ENCODE peak calls at places on chromosomes 7 and 10, in four cellular contexts. A is right cardiac atrium, Y is body of pancreas, S is ovary. X is an unnamed sample.
A peak's percentile ranks its signal among the peaks of the same experiment; 100 is the strongest.

GRCh38 chr10:97628228-97628627 is 5.1 kb downstream of the MORN4 start:
- DNase-seq in A (no peak), Y (no peak), S (no peak), X (no peak)

GRCh38 chr10:50561816-50562215 is 61.9 kb downstream of the SGMS1 start:
- DNase-seq in Y (peak; percentile 36), S (no peak), A (no peak), X (peak; percentile 26)

GRCh38 chr10:23696476-23696875 is 257.6 kb downstream of the OTUD1 start:
- DNase-seq in S (no peak), Y (no peak), A (no peak), X (no peak)

GRCh38 chr10:96967847-96968246 is 135.7 kb downstream of the LCOR start:
- DNase-seq in S (no peak), A (no peak), Y (no peak), X (no peak)

GRCh38 chr10:127117125-127117524 is 79.3 kb downstream of the INSYN2A start:
- DNase-seq in Y (peak; percentile 16), A (peak; percentile 82), S (peak; percentile 42), X (peak; percentile 76)

GRCh38 chr7:101678713-101679112 is 49.6 kb upstream of the MYL10 start:
- DNase-seq in S (no peak), Y (no peak), A (peak; percentile 68), X (peak; percentile 33)

GRCh38 chr7:21412291-21412896 is 15.5 kb upstream of the SP4 start:
- DNase-seq in A (no peak), S (no peak), Y (no peak), X (no peak)

GRCh38 chr7:14137676-14138075 is 148.2 kb upstream of the ETV1 start:
- DNase-seq in A (no peak), S (no peak), Y (no peak), X (no peak)

GRCh38 chr7:17787257-17787656 is 153.0 kb downstream of the SNX13 start:
- DNase-seq in A (no peak), S (no peak), Y (no peak), X (no peak)

GRCh38 chr7:127119517-127119916 is 133.2 kb downstream of the GRM8 start:
- DNase-seq in A (no peak), Y (no peak), S (no peak), X (no peak)

GRCh38 chr7:29386196-29386765 is 177.4 kb upstream of the PRR15 start:
- DNase-seq in Y (no peak), A (no peak), S (no peak), X (peak; percentile 98)

GRCh38 chr7:73704640-73705550 is 14.6 kb downstream of the STX1A start:
- DNase-seq in S (no peak), Y (no peak), A (peak; percentile 53), X (no peak)

GRCh38 chr10:117004238-117004626 is 755 bp downstream of the SHTN1 start:
- DNase-seq in A (peak; percentile 55), Y (no peak), S (no peak), X (no peak)

GRCh38 chr7:44259547-44260457 is 59.0 kb downstream of the YKT6 start:
- DNase-seq in A (peak; percentile 87), S (peak; percentile 75), Y (peak; percentile 59), X (no peak)

GRCh38 chr7:137337902-137338301 is 5.6 kb downstream of the PTN start:
- DNase-seq in Y (no peak), A (no peak), S (no peak), X (no peak)

GRCh38 chr7:137345799-137346449 is 2.4 kb upstream of the PTN start:
- DNase-seq in S (no peak), Y (no peak), A (no peak), X (no peak)

GRCh38 chr7:137342340-137342739 is 1.2 kb downstream of the PTN start:
- DNase-seq in S (no peak), A (no peak), Y (no peak), X (no peak)

GRCh38 chr7:137343483-137343841 is at the start of gene PTN:
- DNase-seq in Y (peak; percentile 5), A (peak; percentile 59), S (peak; percentile 24), X (no peak)

GRCh38 chr7:137342751-137343482 is 616 bp downstream of the PTN start:
- DNase-seq in Y (no peak), S (no peak), A (no peak), X (no peak)
- H3K4me3 ChIP-seq in Y (no peak overlapping the region), S (peak overlapping the region; percentile 34), A (peak overlapping the region; percentile 40), X (no peak overlapping the region)

DNA sequence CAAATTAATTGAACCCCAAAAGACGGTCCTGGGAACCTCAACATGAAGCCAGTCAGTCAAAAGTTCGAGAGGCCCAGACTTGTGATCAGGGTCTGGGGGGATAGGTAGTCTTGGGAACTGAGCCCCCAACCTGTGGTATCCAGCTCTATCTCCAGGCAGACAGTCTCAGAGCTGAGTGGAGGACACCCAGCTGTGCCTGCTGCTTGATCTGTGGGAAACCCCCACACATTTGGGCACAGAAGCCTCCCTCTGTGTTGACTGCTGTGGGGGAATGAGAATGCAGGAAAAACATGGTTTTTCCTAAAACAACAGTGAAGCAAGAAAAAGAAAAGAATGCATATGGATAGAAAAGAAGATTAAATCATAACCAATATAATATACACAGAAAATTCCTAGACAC is 16.3 kb upstream of the SNX8 start:
- DNase-seq in S (no peak), Y (no peak), A (no peak), X (no peak)
- H3K27me3 ChIP-seq in S (no peaks in the 10 kb centered on the region), Y (no peaks in the 10 kb centered on the region), A (no peaks in the 10 kb centered on the region), X (no peaks in the 10 kb centered on the region)

GRCh38 chr10:122021828-122022227 is 32.9 kb downstream of the TACC2 start:
- DNase-seq in Y (no peak), A (no peak), S (no peak), X (no peak)
- H3K4me3 ChIP-seq in Y (no peak overlapping the region), A (no peak overlapping the region), S (no peak overlapping the region), X (no peak overlapping the region)

GRCh38 chr10:48814933-48815332 is 124.7 kb downstream of the LRRC18 start:
- DNase-seq in Y (no peak), S (no peak), A (no peak), X (no peak)
- H3K27me3 ChIP-seq in Y (no peaks in the 10 kb centered on the region), S (no peaks in the 10 kb centered on the region), A (no peaks in the 10 kb centered on the region), X (no peaks in the 10 kb centered on the region)

DNA sequence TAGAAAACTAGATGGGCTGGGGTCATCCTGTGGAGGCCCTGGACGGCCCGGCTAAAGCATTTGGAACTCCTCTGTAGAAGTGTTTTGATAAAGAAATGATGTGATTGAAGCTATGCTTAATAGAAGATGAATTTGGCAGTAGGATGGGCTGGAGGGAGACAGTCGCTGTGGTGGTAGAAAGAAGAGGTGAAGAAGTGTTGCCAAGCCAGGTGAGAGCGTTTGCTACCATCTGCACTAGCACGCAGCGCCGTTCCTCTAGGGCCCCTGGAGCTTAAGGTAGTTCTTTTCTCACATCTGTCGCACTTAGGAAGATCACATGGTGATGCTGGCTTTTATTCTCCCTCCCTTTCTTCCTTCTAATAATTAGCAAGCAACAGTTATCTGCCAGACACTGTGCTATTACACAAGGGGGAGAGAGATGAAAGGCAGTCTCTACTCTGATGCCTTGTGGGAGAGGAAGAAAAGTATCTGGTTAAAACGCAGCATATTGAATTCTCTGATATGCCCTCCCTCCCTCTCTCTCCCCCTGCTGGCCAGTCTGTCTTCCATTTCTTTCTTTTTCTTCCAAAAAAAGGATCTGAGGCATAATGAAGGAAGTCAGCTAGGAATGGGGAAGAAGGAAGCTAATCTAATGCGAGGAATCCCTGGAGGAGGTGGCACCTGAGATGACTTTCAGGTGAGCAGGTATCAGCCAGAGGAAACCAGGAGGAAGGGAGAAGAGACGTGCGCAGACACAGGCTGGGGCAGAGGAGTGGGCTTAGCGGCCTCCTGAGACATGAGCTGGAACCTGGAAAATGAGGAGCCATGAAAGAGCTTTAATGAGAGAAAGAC is 162.3 kb upstream of the KLF14 start:
- DNase-seq in S (no peak), A (no peak), Y (no peak), X (no peak)
- H3K4me3 ChIP-seq in S (no peak overlapping the region), A (no peak overlapping the region), Y (no peak overlapping the region), X (no peak overlapping the region)

DNA sequence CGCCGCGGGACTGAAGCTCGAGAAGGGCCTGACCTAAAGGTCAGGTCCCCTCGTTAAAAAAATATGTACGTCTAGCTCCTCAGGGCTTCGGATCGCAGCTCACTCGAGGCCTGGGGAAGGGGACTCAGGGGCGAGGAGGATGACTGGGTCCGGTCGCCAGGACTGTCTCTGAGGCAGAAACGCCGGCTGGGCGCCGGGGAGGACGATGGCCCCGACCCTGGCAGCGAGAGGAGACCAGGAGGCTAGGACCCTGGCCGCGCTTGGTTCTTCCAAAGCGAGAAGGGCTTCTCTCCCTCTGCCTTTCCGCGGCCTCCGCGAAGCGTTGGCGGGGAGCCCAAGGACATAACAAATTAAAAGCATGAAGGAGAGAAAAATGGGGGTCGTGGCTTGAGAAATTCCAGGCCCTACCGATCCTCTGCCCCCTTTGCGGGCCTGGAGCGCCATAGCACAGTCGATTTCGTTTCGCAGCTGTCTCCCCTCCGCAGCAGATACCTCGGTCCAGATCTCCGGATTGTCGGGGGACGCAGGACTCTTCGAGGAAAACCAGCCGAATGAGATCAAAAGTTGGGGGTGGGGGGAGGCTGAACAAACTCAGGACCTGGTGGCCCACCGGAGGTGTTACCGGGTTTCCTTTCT is 3.1 kb downstream of the NKX2-3 start:
- DNase-seq in A (no peak), S (no peak), Y (no peak), X (no peak)
- H3K27me3 ChIP-seq in A (no peaks in the 10 kb centered on the region), S (no peaks in the 10 kb centered on the region), Y (no peaks in the 10 kb centered on the region), X (no peaks in the 10 kb centered on the region)

GRCh38 chr7:91082038-91082437 is 182.2 kb upstream of the FZD1 start:
- DNase-seq in A (no peak), S (no peak), Y (no peak), X (no peak)
- H3K4me3 ChIP-seq in A (no peak overlapping the region), S (no peak overlapping the region), Y (no peak overlapping the region), X (no peak overlapping the region)